ENCODE peak calls at places on chromosomes 2 and 18, in ten cellular contexts. One of them, this sample, is unnamed.
A peak's percentile ranks its signal among the peaks of the same experiment; 100 is the strongest.

GRCh38 chr2:156670104-156670503 is 233.9 kb downstream of the GPD2 start:
- DNase-seq in cardiac fibroblast: no peak
- DNase-seq in hippocampal formation: no peak
- DNase-seq in astrocyte of the spinal cord: no peak
- DNase-seq in fibroblast of gingiva: no peak
- DNase-seq in psoas muscle: no peak
- DNase-seq in brain pericyte: no peak
- DNase-seq in HFFc6: no peak
- DNase-seq in stimulated activated CD8-positive, alpha-beta memory T cell treated with anti-CD3 and anti-CD28 coated beads, Interleukin-15, amount 100 ng/mL, for 24 hours: no peak
- DNase-seq in activated gamma-delta T cell treated with Interleukin-2 at 50 U/mL for 16 hours: no peak
- DNase-seq in this sample: no peak

GRCh38 chr18:58438984-58439311 is 189.9 kb downstream of the ALPK2 start:
- DNase-seq in astrocyte of the spinal cord: no peak
- DNase-seq in HFFc6: no peak
- DNase-seq in stimulated activated CD8-positive, alpha-beta memory T cell treated with anti-CD3 and anti-CD28 coated beads, Interleukin-15, amount 100 ng/mL, for 24 hours: no peak
- DNase-seq in brain pericyte: no peak
- DNase-seq in activated gamma-delta T cell treated with Interleukin-2 at 50 U/mL for 16 hours: no peak
- DNase-seq in fibroblast of gingiva: no peak
- DNase-seq in psoas muscle: no peak
- DNase-seq in hippocampal formation: no peak
- DNase-seq in cardiac fibroblast: no peak
- DNase-seq in this sample: no peak

GRCh38 chr18:1604751-1605150 is 700.1 kb downstream of the ADCYAP1 start:
- DNase-seq in astrocyte of the spinal cord: no peak
- DNase-seq in hippocampal formation: no peak
- DNase-seq in activated gamma-delta T cell treated with Interleukin-2 at 50 U/mL for 16 hours: no peak
- DNase-seq in psoas muscle: no peak
- DNase-seq in stimulated activated CD8-positive, alpha-beta memory T cell treated with anti-CD3 and anti-CD28 coated beads, Interleukin-15, amount 100 ng/mL, for 24 hours: no peak
- DNase-seq in HFFc6: no peak
- DNase-seq in fibroblast of gingiva: no peak
- DNase-seq in brain pericyte: no peak
- DNase-seq in cardiac fibroblast: no peak
- DNase-seq in this sample: no peak

GRCh38 chr2:133324150-133324561 is 244.1 kb downstream of the NCKAP5 start:
- DNase-seq in astrocyte of the spinal cord: peak; percentile 78
- DNase-seq in brain pericyte: peak; percentile 25
- DNase-seq in cardiac fibroblast: peak; percentile 85
- DNase-seq in psoas muscle: no peak
- DNase-seq in stimulated activated CD8-positive, alpha-beta memory T cell treated with anti-CD3 and anti-CD28 coated beads, Interleukin-15, amount 100 ng/mL, for 24 hours: no peak
- DNase-seq in activated gamma-delta T cell treated with Interleukin-2 at 50 U/mL for 16 hours: no peak
- DNase-seq in fibroblast of gingiva: peak; percentile 55
- DNase-seq in HFFc6: peak; percentile 80
- DNase-seq in hippocampal formation: no peak
- DNase-seq in this sample: no peak

GRCh38 chr2:43133708-43134570 is 92.5 kb downstream of the ZFP36L2 start:
- DNase-seq in astrocyte of the spinal cord: no peak
- DNase-seq in brain pericyte: no peak
- DNase-seq in psoas muscle: no peak
- DNase-seq in HFFc6: no peak
- DNase-seq in fibroblast of gingiva: no peak
- DNase-seq in stimulated activated CD8-positive, alpha-beta memory T cell treated with anti-CD3 and anti-CD28 coated beads, Interleukin-15, amount 100 ng/mL, for 24 hours: no peak
- DNase-seq in activated gamma-delta T cell treated with Interleukin-2 at 50 U/mL for 16 hours: peak; percentile 81
- DNase-seq in cardiac fibroblast: no peak
- DNase-seq in hippocampal formation: no peak
- DNase-seq in this sample: peak; percentile 71

GRCh38 chr2:57111531-57111930 is 927.7 kb downstream of the CCDC85A start:
- DNase-seq in HFFc6: no peak
- DNase-seq in activated gamma-delta T cell treated with Interleukin-2 at 50 U/mL for 16 hours: no peak
- DNase-seq in fibroblast of gingiva: no peak
- DNase-seq in stimulated activated CD8-positive, alpha-beta memory T cell treated with anti-CD3 and anti-CD28 coated beads, Interleukin-15, amount 100 ng/mL, for 24 hours: no peak
- DNase-seq in cardiac fibroblast: no peak
- DNase-seq in brain pericyte: no peak
- DNase-seq in psoas muscle: no peak
- DNase-seq in astrocyte of the spinal cord: no peak
- DNase-seq in hippocampal formation: no peak
- DNase-seq in this sample: no peak

GRCh38 chr2:183996825-183997823 is 601.2 kb upstream of the ZNF804A start:
- DNase-seq in HFFc6: no peak
- DNase-seq in activated gamma-delta T cell treated with Interleukin-2 at 50 U/mL for 16 hours: no peak
- DNase-seq in cardiac fibroblast: no peak
- DNase-seq in psoas muscle: no peak
- DNase-seq in fibroblast of gingiva: no peak
- DNase-seq in astrocyte of the spinal cord: peak; percentile 50
- DNase-seq in stimulated activated CD8-positive, alpha-beta memory T cell treated with anti-CD3 and anti-CD28 coated beads, Interleukin-15, amount 100 ng/mL, for 24 hours: no peak
- DNase-seq in hippocampal formation: no peak
- DNase-seq in brain pericyte: peak; percentile 50
- DNase-seq in this sample: no peak

GRCh38 chr2:233079473-233079877 is 19.3 kb downstream of the INPP5D start:
- DNase-seq in brain pericyte: no peak
- DNase-seq in psoas muscle: no peak
- DNase-seq in fibroblast of gingiva: no peak
- DNase-seq in activated gamma-delta T cell treated with Interleukin-2 at 50 U/mL for 16 hours: peak; percentile 53
- DNase-seq in cardiac fibroblast: no peak
- DNase-seq in hippocampal formation: no peak
- DNase-seq in stimulated activated CD8-positive, alpha-beta memory T cell treated with anti-CD3 and anti-CD28 coated beads, Interleukin-15, amount 100 ng/mL, for 24 hours: no peak
- DNase-seq in HFFc6: no peak
- DNase-seq in astrocyte of the spinal cord: no peak
- DNase-seq in this sample: no peak

GRCh38 chr2:47198985-47199451 is 43.9 kb upstream of the STPG4 start:
- DNase-seq in cardiac fibroblast: peak; percentile 95
- DNase-seq in psoas muscle: no peak
- DNase-seq in astrocyte of the spinal cord: peak; percentile 99
- DNase-seq in brain pericyte: peak; percentile 85
- DNase-seq in activated gamma-delta T cell treated with Interleukin-2 at 50 U/mL for 16 hours: no peak
- DNase-seq in stimulated activated CD8-positive, alpha-beta memory T cell treated with anti-CD3 and anti-CD28 coated beads, Interleukin-15, amount 100 ng/mL, for 24 hours: no peak
- DNase-seq in hippocampal formation: no peak
- DNase-seq in fibroblast of gingiva: peak; percentile 96
- DNase-seq in HFFc6: peak; percentile 99
- DNase-seq in this sample: no peak

GRCh38 chr2:182133195-182133891 is 147.7 kb downstream of the PPP1R1C start:
- DNase-seq in fibroblast of gingiva: peak; percentile 2
- DNase-seq in astrocyte of the spinal cord: peak; percentile 54
- DNase-seq in psoas muscle: no peak
- DNase-seq in activated gamma-delta T cell treated with Interleukin-2 at 50 U/mL for 16 hours: no peak
- DNase-seq in brain pericyte: no peak
- DNase-seq in stimulated activated CD8-positive, alpha-beta memory T cell treated with anti-CD3 and anti-CD28 coated beads, Interleukin-15, amount 100 ng/mL, for 24 hours: no peak
- DNase-seq in HFFc6: peak; percentile 63
- DNase-seq in hippocampal formation: no peak
- DNase-seq in cardiac fibroblast: peak; percentile 61
- DNase-seq in this sample: no peak

GRCh38 chr2:54428401-54428800 is 27.7 kb upstream of the SPTBN1 start:
- DNase-seq in stimulated activated CD8-positive, alpha-beta memory T cell treated with anti-CD3 and anti-CD28 coated beads, Interleukin-15, amount 100 ng/mL, for 24 hours: no peak
- DNase-seq in brain pericyte: no peak
- DNase-seq in HFFc6: no peak
- DNase-seq in activated gamma-delta T cell treated with Interleukin-2 at 50 U/mL for 16 hours: no peak
- DNase-seq in astrocyte of the spinal cord: no peak
- DNase-seq in fibroblast of gingiva: no peak
- DNase-seq in cardiac fibroblast: no peak
- DNase-seq in hippocampal formation: no peak
- DNase-seq in psoas muscle: peak; percentile 33
- DNase-seq in this sample: no peak

GRCh38 chr2:193542762-193543161 is 1348.0 kb upstream of the TMEFF2 start:
- DNase-seq in activated gamma-delta T cell treated with Interleukin-2 at 50 U/mL for 16 hours: no peak
- DNase-seq in brain pericyte: no peak
- DNase-seq in HFFc6: no peak
- DNase-seq in stimulated activated CD8-positive, alpha-beta memory T cell treated with anti-CD3 and anti-CD28 coated beads, Interleukin-15, amount 100 ng/mL, for 24 hours: no peak
- DNase-seq in hippocampal formation: no peak
- DNase-seq in astrocyte of the spinal cord: no peak
- DNase-seq in cardiac fibroblast: no peak
- DNase-seq in psoas muscle: no peak
- DNase-seq in fibroblast of gingiva: no peak
- DNase-seq in this sample: no peak

GRCh38 chr2:239263937-239264837 is 136.6 kb downstream of the HDAC4 start:
- DNase-seq in stimulated activated CD8-positive, alpha-beta memory T cell treated with anti-CD3 and anti-CD28 coated beads, Interleukin-15, amount 100 ng/mL, for 24 hours: no peak
- DNase-seq in astrocyte of the spinal cord: peak; percentile 67
- DNase-seq in hippocampal formation: no peak
- DNase-seq in brain pericyte: no peak
- DNase-seq in fibroblast of gingiva: peak; percentile 29
- DNase-seq in activated gamma-delta T cell treated with Interleukin-2 at 50 U/mL for 16 hours: no peak
- DNase-seq in cardiac fibroblast: peak; percentile 59
- DNase-seq in psoas muscle: peak; percentile 31
- DNase-seq in HFFc6: no peak
- DNase-seq in this sample: no peak

GRCh38 chr2:45237850-45238542 is 228.7 kb upstream of the SIX2 start:
- DNase-seq in brain pericyte: peak; percentile 74
- DNase-seq in psoas muscle: peak; percentile 77
- DNase-seq in cardiac fibroblast: peak; percentile 99
- DNase-seq in astrocyte of the spinal cord: peak; percentile 98
- DNase-seq in activated gamma-delta T cell treated with Interleukin-2 at 50 U/mL for 16 hours: no peak
- DNase-seq in HFFc6: peak; percentile 81
- DNase-seq in hippocampal formation: no peak
- DNase-seq in stimulated activated CD8-positive, alpha-beta memory T cell treated with anti-CD3 and anti-CD28 coated beads, Interleukin-15, amount 100 ng/mL, for 24 hours: no peak
- DNase-seq in fibroblast of gingiva: peak; percentile 97
- DNase-seq in this sample: no peak

GRCh38 chr18:48994044-48994651 is 43.4 kb upstream of the SMAD7 start:
- DNase-seq in cardiac fibroblast: peak; percentile 80
- DNase-seq in brain pericyte: no peak
- DNase-seq in activated gamma-delta T cell treated with Interleukin-2 at 50 U/mL for 16 hours: no peak
- DNase-seq in astrocyte of the spinal cord: peak; percentile 88
- DNase-seq in HFFc6: peak; percentile 96
- DNase-seq in hippocampal formation: no peak
- DNase-seq in fibroblast of gingiva: peak; percentile 89
- DNase-seq in psoas muscle: peak; percentile 55
- DNase-seq in stimulated activated CD8-positive, alpha-beta memory T cell treated with anti-CD3 and anti-CD28 coated beads, Interleukin-15, amount 100 ng/mL, for 24 hours: no peak
- DNase-seq in this sample: no peak

GRCh38 chr2:60553496-60553991 is at the start of gene BCL11A:
- DNase-seq in HFFc6: peak; percentile 52
- DNase-seq in astrocyte of the spinal cord: peak; percentile 90
- DNase-seq in hippocampal formation: no peak
- DNase-seq in stimulated activated CD8-positive, alpha-beta memory T cell treated with anti-CD3 and anti-CD28 coated beads, Interleukin-15, amount 100 ng/mL, for 24 hours: no peak
- DNase-seq in psoas muscle: no peak
- DNase-seq in activated gamma-delta T cell treated with Interleukin-2 at 50 U/mL for 16 hours: no peak
- DNase-seq in cardiac fibroblast: peak; percentile 63
- DNase-seq in fibroblast of gingiva: peak; percentile 14
- DNase-seq in brain pericyte: peak; percentile 80
- DNase-seq in this sample: no peak

GRCh38 chr18:23398401-23398800 is 54.7 kb upstream of the RIOK3 start:
- DNase-seq in HFFc6: no peak
- DNase-seq in astrocyte of the spinal cord: no peak
- DNase-seq in cardiac fibroblast: peak; percentile 72
- DNase-seq in psoas muscle: no peak
- DNase-seq in brain pericyte: no peak
- DNase-seq in fibroblast of gingiva: peak; percentile 63
- DNase-seq in stimulated activated CD8-positive, alpha-beta memory T cell treated with anti-CD3 and anti-CD28 coated beads, Interleukin-15, amount 100 ng/mL, for 24 hours: no peak
- DNase-seq in activated gamma-delta T cell treated with Interleukin-2 at 50 U/mL for 16 hours: no peak
- DNase-seq in hippocampal formation: no peak
- DNase-seq in this sample: no peak

GRCh38 chr2:191688934-191689695 is 11.2 kb downstream of the NABP1 start:
- DNase-seq in psoas muscle: no peak
- DNase-seq in brain pericyte: no peak
- DNase-seq in fibroblast of gingiva: peak; percentile 91
- DNase-seq in astrocyte of the spinal cord: peak; percentile 80
- DNase-seq in cardiac fibroblast: peak; percentile 91
- DNase-seq in stimulated activated CD8-positive, alpha-beta memory T cell treated with anti-CD3 and anti-CD28 coated beads, Interleukin-15, amount 100 ng/mL, for 24 hours: no peak
- DNase-seq in activated gamma-delta T cell treated with Interleukin-2 at 50 U/mL for 16 hours: no peak
- DNase-seq in HFFc6: peak; percentile 83
- DNase-seq in hippocampal formation: no peak
- DNase-seq in this sample: no peak

This sample was measured in T-helper 1 cell.